ENCODE peak calls at places on chromosomes 7 and 10, in six cellular contexts. N, T, M, R, D and C are unnamed samples.

GRCh38 chr7:27751888-27752660 is 12.1 kb downstream of the TAX1BP1 start:
- DNase-seq in N (no peak), T (no peak), M (no peak), R (no peak), D (no peak), C (no peak)

GRCh38 chr7:156017916-156018700 is 205.8 kb upstream of the SHH start:
- DNase-seq in N (no peak), T (no peak), M (no peak), R (no peak), D (no peak), C (peak)

GRCh38 chr7:90320801-90321494 is at the start of gene FAM237B:
- DNase-seq in N (no peak), T (no peak), M (no peak), R (peak), D (no peak), C (no peak)

GRCh38 chr7:25263292-25263691 is 35.0 kb upstream of the NPVF start:
- DNase-seq in N (no peak), T (no peak), M (no peak), R (no peak), D (no peak), C (no peak)

GRCh38 chr7:1768835-1769234 is 98.8 kb downstream of the ELFN1 start:
- DNase-seq in N (no peak), T (no peak), M (no peak), R (no peak), D (no peak), C (no peak)

GRCh38 chr10:96588060-96588554 is 1.3 kb upstream of the TM9SF3 start:
- DNase-seq in N (no peak), T (no peak), M (no peak), R (no peak), D (no peak), C (no peak)

GRCh38 chr10:62885656-62886461 is 69.7 kb upstream of the EGR2 start:
- DNase-seq in N (no peak), T (no peak), M (no peak), R (no peak), D (no peak), C (no peak)

GRCh38 chr10:80452069-80452468 is 2.0 kb upstream of the TSPAN14 start:
- DNase-seq in N (no peak), T (no peak), M (no peak), R (no peak), D (no peak), C (no peak)

GRCh38 chr7:102417105-102417504 is 16.3 kb upstream of the ORAI2 start:
- DNase-seq in N (no peak), T (no peak), M (no peak), R (no peak), D (no peak), C (no peak)

GRCh38 chr7:155168607-155169006 is 98.5 kb downstream of the HTR5A start:
- DNase-seq in N (no peak), T (no peak), M (no peak), R (no peak), D (no peak), C (no peak)

GRCh38 chr7:25386311-25386744 is 158.0 kb upstream of the NPVF start:
- DNase-seq in N (no peak), T (no peak), M (no peak), R (no peak), D (no peak), C (no peak)

GRCh38 chr7:107219563-107220244 is 50.9 kb downstream of the HBP1 start:
- DNase-seq in N (no peak), T (no peak), M (no peak), R (no peak), D (no peak), C (no peak)

GRCh38 chr10:14293516-14293915 is 37.2 kb downstream of the FRMD4A start:
- DNase-seq in N (no peak), T (no peak), M (no peak), R (no peak), D (no peak), C (no peak)

GRCh38 chr10:77687018-77687417 is 49.4 kb upstream of the KCNMA1 start:
- DNase-seq in N (no peak), T (no peak), M (no peak), R (no peak), D (no peak), C (no peak)

GRCh38 chr10:110864662-110865140 is 7.0 kb upstream of the PDCD4 start:
- DNase-seq in N (no peak), T (no peak), M (no peak), R (no peak), D (no peak), C (peak)

GRCh38 chr7:20122073-20122472 is 95.1 kb downstream of the MACC1 start:
- DNase-seq in N (no peak), T (no peak), M (no peak), R (no peak), D (no peak), C (no peak)

GRCh38 chr7:51797371-51797770 is 480.8 kb upstream of the COBL start:
- DNase-seq in N (no peak), T (no peak), M (no peak), R (no peak), D (no peak), C (no peak)

GRCh38 chr7:6284461-6285360 is 12.3 kb upstream of the CYTH3 start:
- DNase-seq in N (no peak), T (no peak), M (no peak), R (no peak), D (no peak), C (peak)